ENCODE peak calls at places on chromosomes 6 and 20, in four cellular contexts. One of them, this sample, is unnamed.

GRCh38 chr6:22343864-22344263 is 47.0 kb upstream of the PRL start:
- DNase-seq in HCT116: no peak
- DNase-seq in PC-3: peak; percentile 35
- DNase-seq in IMR-90: no peak
- DNase-seq in this sample: no peak

GRCh38 chr6:28977351-28978136 is 27.6 kb downstream of the ZNF311 start:
- DNase-seq in PC-3: peak; percentile 85
- DNase-seq in HCT116: no peak
- DNase-seq in IMR-90: peak; percentile 50
- DNase-seq in this sample: peak; percentile 34

GRCh38 chr20:44407402-44408184 is 52.1 kb downstream of the HNF4A start:
- DNase-seq in HCT116: peak; percentile 80
- DNase-seq in IMR-90: peak; percentile 14
- DNase-seq in PC-3: peak; percentile 96
- DNase-seq in this sample: peak; percentile 75

GRCh38 chr6:127178746-127179145 is 60.3 kb downstream of the RSPO3 start:
- DNase-seq in HCT116: no peak
- DNase-seq in IMR-90: no peak
- DNase-seq in PC-3: no peak
- DNase-seq in this sample: no peak

GRCh38 chr6:28252507-28252975 is 472 bp upstream of the ZKSCAN4 start:
- DNase-seq in PC-3: no peak
- DNase-seq in HCT116: no peak
- DNase-seq in IMR-90: no peak
- DNase-seq in this sample: no peak

GRCh38 chr6:111724505-111724904 is 118.8 kb upstream of the TRAF3IP2 start:
- DNase-seq in HCT116: no peak
- DNase-seq in PC-3: no peak
- DNase-seq in IMR-90: no peak
- DNase-seq in this sample: no peak

GRCh38 chr6:83429857-83430605 is 820 bp downstream of the ME1 start:
- DNase-seq in IMR-90: peak; percentile 40
- DNase-seq in HCT116: peak; percentile 46
- DNase-seq in PC-3: peak; percentile 59
- DNase-seq in this sample: peak; percentile 42

GRCh38 chr6:52221302-52221701 is 23.0 kb downstream of the IL17F start:
- DNase-seq in PC-3: no peak
- DNase-seq in IMR-90: no peak
- DNase-seq in HCT116: no peak
- DNase-seq in this sample: no peak

GRCh38 chr20:34557936-34558319 is 590 bp upstream of the MAP1LC3A start:
- DNase-seq in IMR-90: no peak
- DNase-seq in PC-3: no peak
- DNase-seq in HCT116: no peak
- DNase-seq in this sample: no peak

DNA sequence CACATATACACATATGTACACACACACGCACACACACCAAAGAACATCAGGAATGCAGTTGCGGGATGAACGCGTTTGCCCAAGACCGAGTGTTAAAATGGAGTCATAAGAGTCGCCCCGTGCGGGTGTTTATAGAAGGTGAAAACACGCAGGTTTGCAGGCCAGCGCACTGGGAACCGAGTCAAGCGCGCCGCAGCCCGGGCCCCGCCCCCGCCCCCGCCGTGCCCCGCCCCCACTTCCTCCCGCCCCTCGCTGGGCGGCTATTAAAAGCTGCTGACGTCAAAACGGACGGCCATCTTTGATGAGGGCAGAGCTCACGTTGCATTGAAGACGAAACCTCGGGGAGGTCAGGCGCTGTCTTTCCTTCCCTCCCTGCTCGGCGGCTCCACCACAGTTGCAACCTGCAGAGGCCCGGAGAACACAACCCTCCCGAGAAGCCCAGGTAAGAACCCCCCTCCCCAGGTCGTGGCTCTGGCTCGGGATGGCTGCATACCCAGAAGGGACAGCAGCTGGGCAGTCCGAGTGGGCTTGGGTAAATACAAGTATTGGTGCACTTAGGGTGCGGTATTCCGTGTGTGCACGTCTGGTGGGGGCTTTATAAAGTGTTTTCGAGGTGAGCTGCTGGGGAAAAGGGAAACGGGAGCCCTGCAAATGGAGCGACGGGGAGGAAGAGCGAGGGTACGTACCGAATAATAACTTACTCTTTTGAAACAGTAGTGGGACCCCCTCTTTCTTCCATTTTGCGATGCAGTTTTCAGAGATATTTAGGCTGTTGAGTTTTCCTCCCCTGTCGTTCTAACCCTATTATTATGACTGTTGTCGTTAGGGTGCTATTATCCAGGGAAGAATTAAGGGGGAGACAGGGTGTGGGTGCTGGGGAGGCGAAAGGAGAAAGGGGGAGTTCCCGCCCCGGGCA is at the start of gene SNAP25:
- DNase-seq in HCT116: peak; percentile 54
- DNase-seq in IMR-90: peak; percentile 90
- DNase-seq in PC-3: peak; percentile 26
- DNase-seq in this sample: peak; percentile 57
- H3K4me3 ChIP-seq in HCT116: peak within 1 kb of the TSS; percentile 49
- H3K4me3 ChIP-seq in IMR-90: peak within 1 kb of the TSS; percentile 77
- H3K4me3 ChIP-seq in PC-3: no peak within 1 kb of the TSS
- H3K4me3 ChIP-seq in this sample: peak within 1 kb of the TSS; percentile 40

DNA sequence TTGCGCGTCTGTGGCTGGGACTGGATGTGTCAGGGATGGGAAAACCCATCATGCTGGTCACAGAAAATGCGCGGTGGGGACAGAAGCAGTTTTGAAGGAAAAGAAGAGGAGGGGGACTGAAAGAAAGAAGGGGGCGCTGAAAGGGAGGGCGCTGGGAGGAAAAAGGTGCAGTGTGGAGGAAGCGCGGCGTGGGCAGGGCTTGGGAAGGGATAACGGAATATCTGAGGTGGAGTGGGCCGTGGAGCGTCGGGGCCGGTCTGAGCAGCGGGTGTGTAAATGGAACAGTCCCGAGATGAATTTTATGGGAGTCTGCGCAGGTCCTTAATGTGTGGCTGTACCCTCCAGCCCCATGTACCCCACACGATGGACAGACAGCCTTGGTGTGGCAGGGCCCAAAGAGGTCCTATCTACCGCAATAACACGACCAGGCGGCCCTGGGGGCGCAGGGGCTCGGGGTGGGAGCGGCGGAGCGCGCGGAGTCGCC is 366 bp upstream of the SLC29A1 start:
- DNase-seq in HCT116: no peak
- DNase-seq in IMR-90: no peak
- DNase-seq in PC-3: peak; percentile 16
- DNase-seq in this sample: no peak
- H3K4me3 ChIP-seq in HCT116: peak overlapping the region; percentile 65
- H3K4me3 ChIP-seq in IMR-90: peak overlapping the region; percentile 73
- H3K4me3 ChIP-seq in PC-3: peak overlapping the region; percentile 69
- H3K4me3 ChIP-seq in this sample: peak overlapping the region; percentile 67

DNA sequence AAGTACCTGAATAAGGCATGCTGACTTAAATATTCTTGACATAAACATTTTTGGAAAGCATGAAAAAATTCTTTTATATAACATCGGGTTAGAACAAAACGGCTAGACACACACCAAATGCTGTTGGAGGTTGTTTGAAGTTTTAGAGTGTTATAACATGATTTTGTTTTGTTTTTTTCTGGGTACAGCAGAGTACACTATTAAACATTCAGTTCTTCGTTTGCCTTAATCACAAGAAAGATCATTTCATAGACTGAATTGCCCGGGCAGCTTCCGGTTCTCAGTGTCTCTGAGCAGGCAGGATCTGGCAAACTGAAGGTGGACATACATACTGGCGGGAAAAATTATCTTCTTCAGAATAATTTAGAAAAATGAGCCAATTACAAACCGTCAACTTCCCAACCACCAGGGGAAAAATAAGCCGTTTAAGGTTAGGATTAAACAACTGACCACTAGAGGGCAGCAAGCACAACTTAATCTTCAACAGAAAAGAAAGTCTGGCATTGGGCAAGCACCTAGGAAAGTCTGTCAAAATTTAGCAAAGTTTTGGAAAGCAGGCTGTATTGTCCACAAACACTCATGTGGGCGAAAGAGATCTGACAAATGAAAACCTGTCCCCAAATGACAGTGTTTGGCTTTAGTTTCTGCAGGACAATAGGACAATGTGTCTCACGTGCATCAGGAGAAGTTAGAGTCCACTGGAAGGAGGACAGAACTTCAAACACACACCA is 15.0 kb downstream of the ZNF217 start:
- DNase-seq in PC-3: peak; percentile 100
- DNase-seq in IMR-90: peak; percentile 89
- DNase-seq in HCT116: peak; percentile 82
- DNase-seq in this sample: peak; percentile 97
- H3K4me3 ChIP-seq in PC-3: peak overlapping the region; percentile 75
- H3K4me3 ChIP-seq in IMR-90: no peak overlapping the region
- H3K4me3 ChIP-seq in HCT116: no peak overlapping the region
- H3K4me3 ChIP-seq in this sample: peak overlapping the region; percentile 36

GRCh38 chr6:7136859-7137334 is 29.1 kb downstream of the RREB1 start:
- DNase-seq in PC-3: no peak
- DNase-seq in HCT116: no peak
- DNase-seq in IMR-90: no peak
- DNase-seq in this sample: no peak
- H3K4me3 ChIP-seq in PC-3: no peak overlapping the region
- H3K4me3 ChIP-seq in HCT116: no peak overlapping the region
- H3K4me3 ChIP-seq in IMR-90: no peak overlapping the region
- H3K4me3 ChIP-seq in this sample: no peak overlapping the region